ENCODE peak calls at places on chromosomes 1 and 21, in five cellular contexts. D is A549, T is GM12878, U is WTC11, M is K562. S is an unnamed sample.
A peak's percentile ranks its signal among the peaks of the same experiment; 100 is the strongest.

GRCh38 chr1:117364240-117364639 is 3.0 kb upstream of the MAN1A2 start:
- DNase-seq in D (no peak), T (no peak), U (no peak), M (no peak), S (no peak)

GRCh38 chr1:165501351-165501974 is 42.3 kb upstream of the LRRC52 start:
- DNase-seq in D (no peak), T (no peak), U (no peak), M (no peak), S (no peak)

GRCh38 chr1:186183970-186184628 is 191.0 kb downstream of the TPR start:
- DNase-seq in D (no peak), T (peak; percentile 19), U (no peak), M (no peak), S (no peak)

GRCh38 chr1:26900815-26901511 is 696 bp upstream of the GPATCH3 start:
- DNase-seq in D (no peak), T (no peak), U (no peak), M (no peak), S (no peak)

GRCh38 chr1:193104496-193104905 is 713 bp downstream of the GLRX2 start:
- DNase-seq in D (peak; percentile 50), T (no peak), U (peak; percentile 38), M (peak; percentile 49), S (peak; percentile 23)

GRCh38 chr1:68016364-68016763 is 34.1 kb downstream of the DIRAS3 start:
- DNase-seq in D (no peak), T (no peak), U (no peak), M (no peak), S (no peak)

GRCh38 chr1:150511985-150512660 is 3.4 kb upstream of the FALEC start:
- DNase-seq in D (no peak), T (no peak), U (no peak), M (no peak), S (no peak)

GRCh38 chr1:35031103-35031452 is 667 bp downstream of the ZMYM6 start:
- DNase-seq in D (peak; percentile 10), T (no peak), U (peak; percentile 19), M (peak; percentile 64), S (peak; percentile 5)

GRCh38 chr1:226674892-226675719 is 64.0 kb downstream of the ITPKB start:
- DNase-seq in D (no peak), T (peak; percentile 71), U (no peak), M (no peak), S (no peak)

GRCh38 chr1:247322849-247323586 is 8.6 kb downstream of the ZNF496 start:
- DNase-seq in D (no peak), T (no peak), U (no peak), M (no peak), S (no peak)

GRCh38 chr1:235734335-235734734 is 84.8 kb upstream of the GNG4 start:
- DNase-seq in D (no peak), T (no peak), U (no peak), M (no peak), S (peak; percentile 6)

GRCh38 chr1:92707292-92707691 is 77.6 kb downstream of the EVI5 start:
- DNase-seq in D (no peak), T (no peak), U (no peak), M (no peak), S (no peak)
- TF ChIP-seq ESRRA in D (no peak), T (no peak), U (no peak), M (no peak), S (no peak)

GRCh38 chr1:53107570-53108322 is 34.7 kb downstream of the SLC1A7 start:
- DNase-seq in D (peak; percentile 55), T (no peak), U (no peak), M (no peak), S (peak; percentile 90)
- TF ChIP-seq ESRRA in D (no peak), T (no peak), U (no peak), M (no peak), S (no peak)

GRCh38 chr1:4351453-4351852 is 303.0 kb upstream of the AJAP1 start:
- DNase-seq in D (no peak), T (no peak), U (no peak), M (no peak), S (no peak)

DNA sequence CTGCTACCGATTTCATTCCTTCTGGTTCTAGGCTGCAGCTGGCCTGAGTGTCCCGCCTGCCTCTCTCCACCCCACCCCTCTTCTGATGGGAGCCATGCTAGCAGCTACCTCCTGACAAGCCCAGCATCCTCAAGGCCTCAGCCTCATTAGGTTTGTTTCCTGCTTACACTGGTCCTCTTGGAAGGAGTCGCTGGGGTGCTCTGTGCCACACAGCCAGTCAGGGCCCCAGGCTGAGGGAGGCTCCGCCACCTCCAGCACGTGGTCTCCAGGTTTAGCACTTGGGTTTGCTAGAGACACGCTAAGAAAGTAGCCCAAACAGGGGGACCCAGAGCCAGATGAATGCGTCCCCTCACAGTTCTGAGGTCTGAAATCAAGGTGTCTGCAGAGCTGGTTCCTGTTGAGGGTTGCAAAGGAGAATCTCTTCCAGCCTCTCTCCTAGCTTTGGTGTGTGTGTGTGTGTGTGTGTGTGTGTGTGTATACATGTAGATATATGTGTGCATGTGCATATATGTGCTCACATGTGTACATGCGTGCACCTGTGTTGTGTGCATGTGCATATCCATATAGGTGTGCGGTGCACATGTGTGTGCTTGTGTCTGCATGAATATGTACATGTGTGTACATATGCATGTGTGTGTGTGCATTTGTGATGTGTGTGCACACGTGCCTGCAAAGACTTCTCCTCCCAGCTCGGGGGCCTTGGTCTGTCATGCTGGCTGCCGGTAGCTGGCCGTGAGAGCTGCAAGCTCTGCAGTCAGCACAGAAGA is 301.1 kb upstream of the AJAP1 start:
- DNase-seq in D (no peak), T (no peak), U (no peak), M (no peak), S (no peak)
- TF ChIP-seq ESRRA in D (no peak), T (no peak), U (no peak), M (no peak), S (no peak)

DNA sequence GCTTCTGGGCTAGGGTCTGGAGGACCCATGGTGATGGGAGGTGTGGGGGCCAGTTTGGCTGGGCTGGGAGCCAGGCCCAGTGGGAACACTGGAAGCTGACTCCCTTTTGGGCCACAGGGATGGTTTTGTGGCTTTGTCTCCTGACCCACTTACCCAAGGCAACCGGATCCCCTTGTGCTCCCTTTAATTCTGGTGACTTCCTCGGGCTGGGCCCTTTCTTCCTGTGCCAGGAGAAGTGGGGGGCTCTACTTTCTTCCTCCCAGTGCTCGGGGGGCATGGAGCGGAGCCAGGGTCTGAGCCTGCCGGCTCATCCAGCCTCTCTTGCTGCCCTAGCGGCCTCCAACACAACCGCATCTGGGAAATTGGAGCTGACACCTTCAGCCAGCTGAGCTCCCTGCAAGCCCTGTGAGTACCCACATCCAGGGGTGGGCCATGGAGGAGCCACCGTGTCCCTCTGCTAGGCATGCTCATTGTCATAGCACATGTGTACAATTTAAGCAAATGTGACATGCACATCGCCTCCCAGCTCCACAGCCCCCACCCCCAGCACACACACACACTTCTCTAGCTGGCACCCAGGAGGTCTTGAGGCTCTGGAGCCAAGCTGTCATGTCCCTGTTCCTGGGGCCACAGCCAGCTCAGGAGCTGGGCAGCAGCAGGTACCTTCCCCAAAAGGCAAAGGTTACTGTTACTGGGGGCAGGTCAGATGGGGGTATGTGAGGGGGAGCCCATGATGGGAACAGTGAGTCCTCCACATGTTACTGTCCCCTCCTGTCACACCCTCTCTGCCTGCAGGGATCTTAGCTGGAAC is 35.0 kb downstream of the UBE2T start:
- DNase-seq in D (no peak), T (no peak), U (no peak), M (no peak), S (no peak)
- TF ChIP-seq ESRRA in D (no peak), T (no peak), U (no peak), M (no peak), S (no peak)

GRCh38 chr1:22507582-22507981 is 55.7 kb upstream of the EPHA8 start:
- DNase-seq in D (no peak), T (no peak), U (no peak), M (no peak), S (no peak)
- TF ChIP-seq ESRRA in D (no peak), T (no peak), U (no peak), M (no peak), S (no peak)

GRCh38 chr1:24406783-24407182 is 6.8 kb downstream of the STPG1 start:
- DNase-seq in D (no peak), T (no peak), U (no peak), M (no peak), S (no peak)
- TF ChIP-seq ESRRA in D (no peak), T (no peak), U (no peak), M (no peak), S (no peak)

DNA sequence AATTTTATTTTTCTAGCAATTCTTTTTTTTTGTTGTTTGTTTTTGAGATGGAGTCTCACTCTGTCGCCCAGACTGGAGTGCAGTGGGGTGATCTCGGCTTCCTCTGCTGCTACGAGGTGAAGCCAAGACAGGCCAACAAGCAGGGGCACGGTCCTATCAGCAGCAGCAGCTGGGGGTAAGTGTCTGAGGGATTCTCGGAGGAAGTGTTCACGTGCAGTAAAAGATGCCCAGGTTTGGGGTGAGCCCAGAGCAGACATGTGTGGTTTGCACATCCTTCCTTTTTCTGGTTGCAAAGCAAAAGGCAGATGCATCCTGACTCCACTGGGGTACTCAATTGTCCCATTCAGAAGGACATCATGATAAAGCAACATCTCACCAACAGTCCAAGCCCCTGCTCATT is 27.7 kb downstream of the PIGP start:
- DNase-seq in D (no peak), T (no peak), U (no peak), M (no peak), S (no peak)
- TF ChIP-seq ESRRA in D (no peak), T (no peak), U (no peak), M (no peak), S (no peak)

S was measured in HepG2.